ENCODE peak calls at places on chromosome X, in six cellular contexts. O, C, F, E, V and J are unnamed samples.

GRCh38 chrX:39253551-39253950 is 452.3 kb downstream of the MID1IP1 start:
- DNase-seq in E (no peak), O (no peak), V (no peak), C (no peak), F (no peak), J (no peak)

GRCh38 chrX:108439961-108440696 is 491 bp downstream of the COL4A5 start:
- DNase-seq in O (no peak), C (peak), V (no peak), F (no peak), E (no peak), J (no peak)

GRCh38 chrX:6448003-6448402 is 86.9 kb downstream of the VCX3A start:
- DNase-seq in O (no peak), F (no peak), C (no peak), E (no peak), V (no peak), J (no peak)

GRCh38 chrX:153970398-153971123 is 1.1 kb downstream of the HCFC1 start:
- DNase-seq in V (no peak), F (peak), C (peak), E (no peak), O (no peak), J (peak)

GRCh38 chrX:153216926-153217325 is 37.8 kb downstream of the MAGEA1 start:
- DNase-seq in E (no peak), F (no peak), C (no peak), V (no peak), O (no peak), J (no peak)

GRCh38 chrX:129925305-129926092 is 19.5 kb downstream of the UTP14A start:
- DNase-seq in E (peak), C (peak), V (no peak), O (peak), F (peak), J (peak)

GRCh38 chrX:29453333-29453732 is 762.0 kb upstream of the MAGEB2 start:
- DNase-seq in E (no peak), C (no peak), V (no peak), O (no peak), F (no peak), J (no peak)

GRCh38 chrX:115259238-115259875 is 25.5 kb upstream of the LRCH2 start:
- DNase-seq in F (no peak), V (no peak), O (no peak), C (peak), E (no peak), J (no peak)

GRCh38 chrX:68669094-68669830 is 21.8 kb downstream of the STARD8 start:
- DNase-seq in V (no peak), C (no peak), F (peak), O (no peak), E (no peak), J (no peak)

GRCh38 chrX:115564243-115564642 is 3.3 kb downstream of the PLS3 start:
- DNase-seq in F (no peak), E (no peak), V (no peak), O (no peak), C (no peak), J (peak)

GRCh38 chrX:70281951-70282350 is at the start of gene RAB41:
- DNase-seq in O (no peak), V (no peak), F (no peak), E (no peak), C (no peak), J (no peak)

GRCh38 chrX:72351606-72352338 is 46.1 kb upstream of the CITED1 start:
- DNase-seq in F (no peak), C (no peak), V (no peak), O (no peak), E (no peak), J (no peak)

GRCh38 chrX:29299689-29300088 is 712.4 kb downstream of the IL1RAPL1 start:
- DNase-seq in C (no peak), V (no peak), E (peak), O (no peak), F (no peak), J (no peak)

GRCh38 chrX:136318895-136319597 is 18.3 kb downstream of the ADGRG4 start:
- DNase-seq in V (no peak), E (no peak), O (no peak), F (peak), C (no peak), J (no peak)

GRCh38 chrX:25596881-25597280 is 541.3 kb upstream of the MAGEB18 start:
- DNase-seq in O (no peak), V (no peak), C (no peak), E (no peak), F (no peak), J (no peak)

GRCh38 chrX:53471346-53471745 is 37.2 kb upstream of the HSD17B10 start:
- DNase-seq in C (no peak), F (no peak), O (no peak), E (no peak), V (no peak), J (no peak)

GRCh38 chrX:107549504-107549903 is 78.8 kb upstream of the PRPS1 start:
- DNase-seq in C (no peak), V (no peak), F (no peak), E (no peak), O (no peak), J (no peak)

GRCh38 chrX:102604327-102604726 is 5.0 kb downstream of the ARMCX5 start:
- DNase-seq in E (no peak), O (no peak), V (no peak), F (no peak), C (no peak), J (no peak)
- H3K4me2 ChIP-seq in E (no peak), O (no peak), V (no peak), F (no peak), C (no peak), J (no peak)

GRCh38 chrX:73849054-73849453 is 286.1 kb downstream of the CHIC1 start:
- DNase-seq in C (no peak), O (no peak), F (no peak), V (no peak), E (no peak), J (no peak)

GRCh38 chrX:73852022-73852421 is 289.0 kb downstream of the CHIC1 start:
- DNase-seq in C (no peak), V (no peak), F (no peak), O (no peak), E (no peak), J (no peak)

GRCh38 chrX:73851014-73852009 is 288.3 kb downstream of the CHIC1 start:
- DNase-seq in V (peak), O (no peak), E (no peak), F (peak), C (peak), J (no peak)

GRCh38 chrX:73847991-73848390 is 285.0 kb downstream of the CHIC1 start:
- DNase-seq in O (no peak), F (no peak), V (no peak), E (no peak), C (no peak), J (no peak)

GRCh38 chrX:73850124-73851013 is 287.4 kb downstream of the CHIC1 start:
- DNase-seq in C (peak), O (no peak), V (peak), E (peak), F (peak), J (peak)
- TF ChIP-seq YY1 in C (no peak), O (no peak), V (no peak), E (no peak), F (no peak), J (no peak)

DNA sequence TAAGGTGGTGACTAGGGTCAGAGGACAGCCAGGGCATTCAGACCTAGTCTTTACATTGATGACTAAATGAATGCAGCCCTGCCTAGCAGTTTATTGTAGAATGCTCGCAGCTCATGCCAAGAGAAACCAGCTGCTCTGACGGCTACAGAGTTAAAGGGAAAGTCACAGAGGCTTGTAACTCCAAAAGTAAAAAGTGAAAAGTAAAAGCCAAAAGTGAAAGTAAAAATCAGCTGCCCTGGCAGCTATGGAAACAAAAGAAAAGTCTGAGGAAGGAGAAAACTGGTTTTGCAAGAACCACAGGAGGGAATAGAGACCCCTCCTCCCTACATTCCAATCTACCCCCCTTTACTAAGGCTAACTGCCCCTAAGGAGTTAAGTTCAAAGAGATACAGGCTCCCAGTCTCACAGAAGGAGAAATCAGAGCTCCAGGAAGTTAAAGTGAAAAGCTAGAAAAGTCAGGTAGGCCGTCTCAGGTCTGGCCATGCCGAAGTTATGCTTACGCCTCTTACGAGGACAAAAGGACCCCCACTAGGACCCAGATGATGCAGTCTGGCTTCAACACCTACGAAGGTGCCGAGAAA is 6.0 kb downstream of the GAGE10 start:
- DNase-seq in O (peak), E (no peak), C (no peak), F (no peak), V (no peak), J (no peak)
- H3K4me2 ChIP-seq in O (peak), E (no peak), C (peak), F (peak), V (peak), J (peak)

DNA sequence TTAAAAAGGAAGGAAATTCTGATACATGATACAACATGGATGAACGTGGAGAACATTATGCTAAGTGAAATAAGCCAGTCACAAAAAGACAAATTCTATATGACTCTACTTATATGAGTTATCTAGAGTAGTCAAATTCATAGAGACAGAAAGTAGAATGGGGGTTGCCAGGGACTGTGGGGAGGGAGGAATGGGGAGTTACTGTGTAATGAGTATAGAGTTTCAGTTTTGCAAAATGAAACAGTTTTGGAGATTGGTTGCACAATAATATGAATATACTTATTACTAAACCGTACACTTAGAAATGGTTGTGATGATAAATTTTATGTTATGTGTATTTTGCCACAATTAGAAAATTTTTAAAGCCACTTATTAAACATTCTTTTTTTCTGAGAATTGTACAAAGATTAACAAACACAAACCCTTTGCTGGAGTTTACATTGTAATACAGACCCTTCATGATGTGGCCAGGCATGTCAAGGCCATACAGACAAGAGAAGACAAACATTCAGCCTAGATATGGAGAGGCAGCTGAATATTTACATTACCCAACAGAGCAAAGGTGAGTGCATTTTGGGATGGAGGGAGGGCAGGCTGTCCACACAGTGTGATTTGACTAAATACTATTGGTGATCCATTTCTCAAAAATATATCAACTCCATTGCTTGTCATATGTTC is 21.2 kb upstream of the GPC3 start:
- DNase-seq in V (no peak), E (no peak), F (no peak), O (no peak), C (no peak), J (peak)
- TF ChIP-seq YY1 in V (no peak), E (no peak), F (no peak), O (no peak), C (no peak), J (no peak)

DNA sequence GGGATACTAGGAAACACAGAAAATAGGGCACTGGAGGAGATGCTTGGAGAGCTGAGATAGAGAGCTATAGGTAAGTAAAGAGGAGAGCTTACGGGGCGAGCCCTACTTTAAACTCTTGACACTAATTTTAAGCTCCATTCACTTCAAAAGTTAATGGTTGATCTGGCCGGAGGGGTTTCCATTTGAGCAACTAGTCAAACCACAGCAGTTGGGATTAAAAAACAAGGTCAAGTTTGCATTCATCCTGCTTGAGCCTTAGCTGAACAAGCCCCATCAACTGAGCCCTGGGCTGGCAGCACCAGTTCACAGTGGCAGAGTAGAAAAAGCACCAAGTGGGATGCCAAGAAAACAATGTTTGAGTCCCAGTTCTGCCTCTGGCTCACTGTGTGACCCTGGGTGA is 5.4 kb upstream of the HS6ST2 start:
- DNase-seq in V (no peak), O (no peak), F (no peak), C (no peak), E (no peak), J (no peak)
- H3K4me2 ChIP-seq in V (no peak), O (no peak), F (no peak), C (no peak), E (no peak), J (no peak)

DNA sequence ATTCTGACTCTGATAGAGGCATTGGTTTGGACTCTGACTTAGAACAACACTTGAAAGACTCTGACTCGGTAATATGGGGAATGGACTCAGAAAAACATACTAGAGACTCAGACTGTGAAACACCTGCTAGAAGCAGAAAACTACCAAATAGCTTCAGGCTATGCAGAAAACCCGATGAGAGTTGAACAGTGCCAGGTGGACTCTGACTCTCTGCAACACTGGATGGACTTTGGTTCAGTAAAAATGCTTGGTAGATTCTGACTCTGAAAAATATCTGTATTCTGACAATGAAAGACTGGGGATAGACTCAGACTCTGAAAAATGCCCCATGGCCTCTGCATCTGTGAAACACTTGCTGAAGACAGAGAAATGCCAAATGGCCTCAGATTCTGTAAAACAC is 215.1 kb upstream of the HDX start:
- DNase-seq in V (no peak), E (no peak), F (no peak), O (no peak), C (no peak), J (no peak)
- TF ChIP-seq YY1 in V (no peak), E (no peak), F (no peak), O (no peak), C (no peak), J (no peak)

GRCh38 chrX:85375333-85375738 is 4.1 kb downstream of the POF1B start:
- DNase-seq in O (no peak), V (no peak), C (no peak), E (no peak), F (peak), J (no peak)
- H3K4me2 ChIP-seq in O (no peak), V (no peak), C (no peak), E (no peak), F (no peak), J (no peak)

GRCh38 chrX:15750611-15751159 is 12.6 kb downstream of the CA5B start:
- DNase-seq in F (no peak), C (no peak), E (no peak), O (no peak), V (no peak), J (no peak)

GRCh38 chrX:15747626-15748173 is 9.6 kb downstream of the CA5B start:
- DNase-seq in V (no peak), F (no peak), O (no peak), E (no peak), C (peak), J (no peak)

GRCh38 chrX:15749642-15750610 is 11.9 kb downstream of the CA5B start:
- DNase-seq in E (no peak), C (no peak), V (no peak), F (no peak), O (no peak), J (no peak)

GRCh38 chrX:15755091-15755490 is 17.0 kb downstream of the CA5B start:
- DNase-seq in V (no peak), C (no peak), F (peak), E (no peak), O (no peak), J (no peak)

GRCh38 chrX:15751160-15751819 is 13.2 kb downstream of the CA5B start:
- DNase-seq in F (no peak), C (no peak), O (no peak), V (no peak), E (no peak), J (no peak)
- TF ChIP-seq YY1 in F (no peak), C (no peak), O (no peak), V (no peak), E (no peak), J (no peak)

DNA sequence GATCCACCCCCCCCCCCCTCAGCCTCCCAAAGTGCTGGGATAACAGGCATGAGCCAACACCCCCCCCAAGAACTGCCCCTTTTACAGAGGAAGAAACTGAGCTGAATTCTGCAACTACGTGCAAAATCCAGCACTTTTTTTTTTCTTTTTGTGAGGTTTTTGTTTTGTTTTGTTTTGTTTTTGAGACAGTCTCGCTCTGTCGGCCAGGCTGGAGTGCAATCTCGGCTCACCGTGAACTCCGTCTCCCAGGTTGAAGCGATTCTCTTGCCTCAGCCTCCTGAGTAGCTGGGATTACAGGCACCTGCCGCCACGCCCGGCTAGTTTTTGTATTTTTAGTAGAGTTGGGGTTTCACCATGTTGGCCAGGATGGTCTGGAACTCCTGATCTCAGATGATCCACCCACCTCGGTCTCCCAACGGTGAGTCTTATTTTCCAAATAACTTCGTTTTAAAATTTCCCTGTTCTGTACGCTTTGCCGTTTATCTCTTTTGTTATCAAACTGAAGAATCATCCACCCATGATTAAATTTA is 4.9 kb downstream of the CRLF2 start:
- DNase-seq in C (no peak), F (no peak), O (no peak), E (no peak), V (no peak), J (no peak)
- H3K4me2 ChIP-seq in C (no peak), F (no peak), O (no peak), E (peak), V (peak), J (no peak)